ENCODE peak calls at places on chromosomes 2 and 18, in eight cellular contexts. F, P, Q, U, H, W, M and T are unnamed samples.

GRCh38 chr18:58668211-58668610 is 3.1 kb upstream of the MALT1 start:
- DNase-seq in F (no peak), P (no peak), Q (no peak), U (no peak), H (no peak), W (no peak), M (no peak), T (no peak)

GRCh38 chr2:98909381-98910211 is 26.4 kb downstream of the CRACDL start:
- DNase-seq in F (peak), P (peak), Q (no peak), U (no peak), H (peak), W (peak), M (no peak), T (peak)

GRCh38 chr2:11753452-11753885 is 7.0 kb downstream of the LPIN1 start:
- DNase-seq in F (no peak), P (peak), Q (peak), U (no peak), H (peak), W (peak), M (no peak), T (no peak)

GRCh38 chr2:240386321-240386720 is 49.1 kb upstream of the GPC1 start:
- DNase-seq in F (no peak), P (no peak), Q (no peak), U (peak), H (no peak), W (no peak), M (peak), T (no peak)

GRCh38 chr2:198383392-198383791 is 579.0 kb downstream of the PLCL1 start:
- DNase-seq in F (no peak), P (no peak), Q (no peak), U (no peak), H (no peak), W (no peak), M (no peak), T (no peak)

GRCh38 chr18:45749918-45750689 is 26.1 kb downstream of the SLC14A1 start:
- DNase-seq in F (no peak), P (no peak), Q (no peak), U (no peak), H (no peak), W (no peak), M (no peak), T (no peak)

GRCh38 chr18:46095532-46095931 is 2.6 kb downstream of the ATP5F1A start:
- DNase-seq in F (no peak), P (no peak), Q (no peak), U (no peak), H (no peak), W (no peak), M (no peak), T (no peak)

GRCh38 chr18:79928563-79928960 is 22.9 kb downstream of the SLC66A2 start:
- DNase-seq in F (no peak), P (no peak), Q (no peak), U (no peak), H (no peak), W (no peak), M (peak), T (no peak)

GRCh38 chr18:79496237-79496977 is 100.7 kb downstream of the NFATC1 start:
- DNase-seq in F (no peak), P (no peak), Q (no peak), U (peak), H (no peak), W (no peak), M (peak), T (no peak)

GRCh38 chr2:218648473-218649100 is 10.8 kb downstream of the ZNF142 start:
- DNase-seq in F (peak), P (no peak), Q (peak), U (peak), H (peak), W (peak), M (no peak), T (no peak)

GRCh38 chr18:48982269-48982668 is 31.5 kb upstream of the SMAD7 start:
- DNase-seq in F (no peak), P (no peak), Q (peak), U (no peak), H (no peak), W (no peak), M (no peak), T (no peak)

GRCh38 chr2:200772620-200773019 is 39.1 kb upstream of the BZW1 start:
- DNase-seq in F (no peak), P (no peak), Q (no peak), U (no peak), H (no peak), W (no peak), M (no peak), T (no peak)

GRCh38 chr2:218400930-218401833 is 1.5 kb downstream of the CTDSP1 start:
- DNase-seq in F (no peak), P (no peak), Q (peak), U (peak), H (no peak), W (peak), M (peak), T (no peak)

GRCh38 chr2:70160545-70160944 is 30.3 kb downstream of the C2orf42 start:
- DNase-seq in F (no peak), P (no peak), Q (no peak), U (no peak), H (no peak), W (no peak), M (no peak), T (no peak)

GRCh38 chr2:17043173-17043572 is 377.5 kb upstream of the CYRIA start:
- DNase-seq in F (no peak), P (no peak), Q (no peak), U (no peak), H (no peak), W (no peak), M (no peak), T (no peak)

GRCh38 chr18:12895016-12895415 is 11.0 kb upstream of the PTPN2 start:
- DNase-seq in F (no peak), P (no peak), Q (no peak), U (no peak), H (no peak), W (no peak), M (no peak), T (no peak)

GRCh38 chr2:201675454-201675853 is 23.0 kb downstream of the MPP4 start:
- DNase-seq in F (no peak), P (no peak), Q (no peak), U (no peak), H (no peak), W (no peak), M (no peak), T (no peak)

GRCh38 chr2:235085476-235085875 is 133.7 kb downstream of the SH3BP4 start:
- DNase-seq in F (no peak), P (no peak), Q (no peak), U (no peak), H (no peak), W (no peak), M (no peak), T (no peak)

GRCh38 chr2:111028720-111029119 is 92.0 kb upstream of the BCL2L11 start:
- DNase-seq in F (peak), P (no peak), Q (peak), U (no peak), H (peak), W (no peak), M (no peak), T (no peak)

GRCh38 chr2:160063266-160063665 is 851 bp upstream of the PLA2R1 start:
- DNase-seq in F (peak), P (no peak), Q (no peak), U (no peak), H (peak), W (no peak), M (no peak), T (no peak)

GRCh38 chr2:129870646-129871335 is 108.7 kb upstream of the RAB6C start:
- DNase-seq in F (no peak), P (no peak), Q (no peak), U (no peak), H (no peak), W (no peak), M (no peak), T (peak)

GRCh38 chr18:26225022-26225693 is 1.1 kb upstream of the TAF4B start:
- DNase-seq in F (peak), P (no peak), Q (no peak), U (no peak), H (no peak), W (no peak), M (no peak), T (no peak)

GRCh38 chr2:43846140-43846793 is 7.5 kb downstream of the ABCG8 start:
- DNase-seq in F (no peak), P (no peak), Q (no peak), U (no peak), H (no peak), W (peak), M (no peak), T (peak)

GRCh38 chr2:114065731-114066130 is 175.8 kb downstream of the ACTR3 start:
- DNase-seq in F (no peak), P (no peak), Q (no peak), U (no peak), H (no peak), W (no peak), M (no peak), T (peak)

GRCh38 chr2:16851131-16851530 is 185.5 kb upstream of the CYRIA start:
- DNase-seq in F (no peak), P (no peak), Q (no peak), U (no peak), H (no peak), W (no peak), M (no peak), T (no peak)

GRCh38 chr2:240868286-240869108 is at the start of gene AGXT:
- DNase-seq in F (no peak), P (no peak), Q (no peak), U (peak), H (no peak), W (no peak), M (peak), T (no peak)

GRCh38 chr2:167697961-167698360 is 549.4 kb downstream of the STK39 start:
- DNase-seq in F (no peak), P (no peak), Q (no peak), U (no peak), H (no peak), W (no peak), M (no peak), T (no peak)
- H3K27ac ChIP-seq in F (peak), P (no peak), Q (no peak), U (no peak), H (no peak), W (no peak), M (no peak), T (no peak)

GRCh38 chr2:23029111-23029510 is 355.9 kb upstream of the KLHL29 start:
- DNase-seq in F (no peak), P (no peak), Q (no peak), U (no peak), H (no peak), W (no peak), M (no peak), T (no peak)
- TF ChIP-seq POLR2AphosphoS5 in F (no peak), P (no peak), Q (no peak), U (no peak), H (no peak), W (no peak), M (no peak), T (no peak)

DNA sequence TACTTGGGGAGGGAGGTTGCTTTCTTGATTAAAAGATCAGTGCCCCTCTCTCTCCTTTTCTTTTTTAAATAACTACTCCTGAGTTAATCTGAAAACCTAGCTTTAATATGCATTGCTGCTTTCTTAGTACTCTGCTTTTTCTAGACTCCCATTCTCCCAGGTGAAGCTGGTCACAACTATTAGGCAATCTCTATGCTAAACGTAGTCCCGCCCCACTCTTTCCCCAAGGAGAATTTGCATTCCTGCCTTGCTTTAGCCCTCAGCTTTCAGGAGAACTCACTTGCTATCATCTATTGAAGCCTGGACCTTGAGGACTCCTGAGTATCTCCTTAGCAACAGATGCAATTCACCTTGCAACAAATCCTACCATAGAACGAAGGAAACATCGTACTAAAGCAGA is 72.3 kb upstream of the L3MBTL4 start:
- DNase-seq in F (peak), P (no peak), Q (no peak), U (no peak), H (no peak), W (no peak), M (no peak), T (no peak)
- H3K27ac ChIP-seq in F (peak), P (no peak), Q (no peak), U (no peak), H (no peak), W (no peak), M (no peak), T (no peak)

DNA sequence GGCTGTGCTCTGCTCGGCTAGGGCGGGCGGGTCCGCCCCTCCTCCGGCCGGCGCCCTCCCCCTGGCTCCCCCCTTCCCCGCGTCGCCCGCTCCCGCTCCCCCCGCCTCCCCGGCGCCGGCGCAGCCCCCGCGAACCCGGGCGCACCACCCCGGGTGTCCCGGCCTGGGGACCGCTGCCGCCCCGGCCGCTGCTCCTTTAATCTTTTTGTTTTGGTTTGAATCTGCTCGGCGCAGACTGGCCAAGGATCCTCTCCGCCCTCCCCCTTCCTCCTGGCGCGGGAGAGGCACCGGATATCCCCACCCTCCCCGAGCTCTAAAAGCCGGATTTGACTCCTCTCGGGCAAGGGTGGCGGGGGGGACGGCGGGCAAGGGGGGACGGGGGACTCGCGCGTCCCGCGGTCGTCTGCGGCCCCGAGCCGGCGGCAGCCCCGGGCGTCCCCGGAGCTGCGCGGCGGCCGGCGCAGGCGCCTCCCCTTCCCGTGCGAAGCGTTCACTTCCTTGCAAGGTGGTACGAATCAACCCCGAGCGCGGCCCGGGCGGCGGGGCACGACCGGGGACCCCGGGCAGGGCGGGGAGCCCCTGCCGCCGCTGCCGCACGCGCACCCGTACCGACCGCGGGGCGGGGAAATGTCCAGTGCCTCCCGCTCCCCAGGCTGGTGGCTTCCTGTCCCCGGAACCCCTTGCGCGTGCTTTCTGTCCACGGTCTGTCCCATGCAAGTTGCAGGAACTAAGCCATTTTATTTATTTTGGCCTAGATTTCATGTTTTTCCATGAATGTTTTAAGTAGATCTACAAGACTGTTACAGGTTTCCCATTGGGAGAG is at the start of gene PTGR3:
- DNase-seq in F (peak), P (peak), Q (peak), U (peak), H (peak), W (peak), M (peak), T (no peak)
- TF ChIP-seq POLR2AphosphoS5 in F (no peak), P (peak), Q (no peak), U (peak), H (peak), W (no peak), M (peak), T (no peak)

GRCh38 chr2:127664895-127665225 is 10.5 kb downstream of the LIMS2 start:
- DNase-seq in F (no peak), P (no peak), Q (no peak), U (no peak), H (no peak), W (no peak), M (no peak), T (no peak)
- H3K27ac ChIP-seq in F (no peak), P (peak), Q (no peak), U (peak), H (peak), W (no peak), M (peak), T (peak)

GRCh38 chr18:61949946-61950345 is 57.1 kb upstream of the RNF152 start:
- DNase-seq in F (no peak), P (peak), Q (no peak), U (no peak), H (peak), W (no peak), M (no peak), T (no peak)

GRCh38 chr18:61951396-61951795 is 58.6 kb upstream of the RNF152 start:
- DNase-seq in F (no peak), P (no peak), Q (no peak), U (no peak), H (no peak), W (no peak), M (no peak), T (no peak)

GRCh38 chr18:61948196-61948800 is 55.5 kb upstream of the RNF152 start:
- DNase-seq in F (no peak), P (no peak), Q (no peak), U (no peak), H (peak), W (no peak), M (no peak), T (no peak)

GRCh38 chr18:61948842-61949438 is 56.1 kb upstream of the RNF152 start:
- DNase-seq in F (no peak), P (no peak), Q (no peak), U (no peak), H (no peak), W (no peak), M (no peak), T (no peak)

DNA sequence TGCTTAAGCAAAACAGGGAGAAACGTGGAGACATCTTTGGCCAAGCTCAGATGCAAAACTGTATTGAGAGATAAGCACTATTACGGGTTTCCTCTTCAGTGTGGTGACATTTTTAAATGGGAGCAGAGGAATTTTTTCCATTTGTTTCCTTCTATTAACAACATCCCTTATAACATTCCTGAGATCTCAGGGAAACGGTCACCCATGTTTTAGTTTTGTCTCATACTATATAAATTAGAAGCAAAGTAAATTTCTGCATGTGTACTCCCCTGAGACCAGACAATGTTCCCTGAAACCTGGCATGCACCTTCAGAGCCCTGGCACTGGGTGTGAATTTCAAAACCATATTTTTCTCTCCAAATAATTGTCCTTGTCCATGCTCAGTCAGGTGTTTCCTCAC is 57.6 kb upstream of the RNF152 start:
- DNase-seq in F (no peak), P (peak), Q (no peak), U (no peak), H (peak), W (no peak), M (no peak), T (no peak)
- TF ChIP-seq POLR2AphosphoS5 in F (no peak), P (no peak), Q (no peak), U (no peak), H (no peak), W (no peak), M (no peak), T (no peak)

GRCh38 chr2:144213797-144214196 is 306.1 kb downstream of the ZEB2 start:
- DNase-seq in F (no peak), P (no peak), Q (no peak), U (no peak), H (no peak), W (no peak), M (no peak), T (no peak)

GRCh38 chr2:144211826-144212225 is 308.1 kb downstream of the ZEB2 start:
- DNase-seq in F (no peak), P (no peak), Q (peak), U (no peak), H (no peak), W (no peak), M (no peak), T (no peak)

GRCh38 chr2:144210076-144210475 is 309.8 kb downstream of the ZEB2 start:
- DNase-seq in F (no peak), P (no peak), Q (no peak), U (no peak), H (no peak), W (no peak), M (no peak), T (no peak)

GRCh38 chr2:144208924-144209323 is 311.0 kb downstream of the ZEB2 start:
- DNase-seq in F (no peak), P (no peak), Q (no peak), U (no peak), H (no peak), W (no peak), M (no peak), T (no peak)

GRCh38 chr2:144211065-144211464 is 308.9 kb downstream of the ZEB2 start:
- DNase-seq in F (no peak), P (no peak), Q (no peak), U (no peak), H (no peak), W (no peak), M (no peak), T (no peak)
- H3K27ac ChIP-seq in F (no peak), P (no peak), Q (no peak), U (no peak), H (no peak), W (no peak), M (no peak), T (no peak)

GRCh38 chr2:187877391-187877790 is 323.2 kb upstream of the TFPI start:
- DNase-seq in F (no peak), P (no peak), Q (no peak), U (no peak), H (peak), W (no peak), M (no peak), T (no peak)

GRCh38 chr2:187876554-187876953 is 322.3 kb upstream of the TFPI start:
- DNase-seq in F (no peak), P (no peak), Q (no peak), U (no peak), H (peak), W (no peak), M (no peak), T (no peak)

GRCh38 chr2:187875836-187876235 is 321.6 kb upstream of the TFPI start:
- DNase-seq in F (no peak), P (no peak), Q (no peak), U (peak), H (peak), W (no peak), M (no peak), T (no peak)

GRCh38 chr2:187874786-187875185 is 320.6 kb upstream of the TFPI start:
- DNase-seq in F (no peak), P (no peak), Q (no peak), U (no peak), H (no peak), W (no peak), M (no peak), T (no peak)

GRCh38 chr2:187875271-187875670 is 321.0 kb upstream of the TFPI start:
- DNase-seq in F (no peak), P (no peak), Q (no peak), U (no peak), H (no peak), W (no peak), M (no peak), T (no peak)
- TF ChIP-seq POLR2AphosphoS5 in F (no peak), P (no peak), Q (no peak), U (no peak), H (no peak), W (no peak), M (no peak), T (no peak)